ENCODE peak calls at places on chromosomes 12 and 14, in five cellular contexts. H is breast epithelium, X is mesothelial cell of epicardium, E is tibial artery, B is progenitor cell of endocrine pancreas. F is an unnamed sample.

GRCh38 chr12:21502872-21503271 is 1.3 kb downstream of the GOLT1B start:
- DNase-seq in H (no peak), X (no peak), E (no peak), B (no peak), F (no peak)

GRCh38 chr12:59708484-59708883 is 112.7 kb downstream of the SLC16A7 start:
- DNase-seq in H (no peak), X (no peak), E (no peak), B (no peak), F (no peak)

GRCh38 chr12:3274664-3275063 is 197.5 kb downstream of the TSPAN9 start:
- DNase-seq in H (no peak), X (no peak), E (no peak), B (no peak), F (no peak)

GRCh38 chr12:94650143-94651056 is at the start of gene TMCC3:
- DNase-seq in H (no peak), X (peak), E (peak), B (peak), F (peak)

GRCh38 chr12:66403746-66404145 is 101.5 kb downstream of the HELB start:
- DNase-seq in H (no peak), X (no peak), E (no peak), B (no peak), F (peak)

GRCh38 chr12:108299980-108300696 is 39.0 kb downstream of the CMKLR1 start:
- DNase-seq in H (no peak), X (no peak), E (no peak), B (no peak), F (no peak)

GRCh38 chr12:9588749-9589148 is 19.0 kb downstream of the KLRB1 start:
- DNase-seq in H (no peak), X (no peak), E (no peak), B (no peak), F (no peak)

GRCh38 chr12:95077341-95077740 is 3.9 kb upstream of the NR2C1 start:
- DNase-seq in H (no peak), X (no peak), E (no peak), B (no peak), F (no peak)

GRCh38 chr14:96917442-96917963 is 120.3 kb downstream of the VRK1 start:
- DNase-seq in H (no peak), X (no peak), E (no peak), B (no peak), F (no peak)

GRCh38 chr12:14958361-14959125 is 2.9 kb downstream of the ARHGDIB start:
- DNase-seq in H (no peak), X (no peak), E (no peak), B (no peak), F (no peak)

GRCh38 chr12:120687570-120688289 is 781 bp downstream of the MLEC start:
- DNase-seq in H (no peak), X (no peak), E (peak), B (no peak), F (peak)

GRCh38 chr14:50319721-50320120 is 7.6 kb downstream of the DMAC2L start:
- DNase-seq in H (no peak), X (no peak), E (no peak), B (no peak), F (no peak)

GRCh38 chr12:131235871-131236271 is 282.2 kb downstream of the ADGRD1 start:
- DNase-seq in H (no peak), X (no peak), E (no peak), B (no peak), F (no peak)

GRCh38 chr12:60172266-60172665 is 576.4 kb downstream of the SLC16A7 start:
- DNase-seq in H (no peak), X (no peak), E (no peak), B (no peak), F (no peak)

GRCh38 chr12:65941388-65941787 is 117.1 kb downstream of the HMGA2 start:
- DNase-seq in H (no peak), X (no peak), E (no peak), B (no peak), F (no peak)

GRCh38 chr12:24630446-24630845 is 318.5 kb downstream of the BCAT1 start:
- DNase-seq in H (no peak), X (no peak), E (no peak), B (no peak), F (no peak)

GRCh38 chr12:13630354-13630753 is 351.0 kb downstream of the GRIN2B start:
- DNase-seq in H (no peak), X (no peak), E (no peak), B (no peak), F (no peak)

DNA sequence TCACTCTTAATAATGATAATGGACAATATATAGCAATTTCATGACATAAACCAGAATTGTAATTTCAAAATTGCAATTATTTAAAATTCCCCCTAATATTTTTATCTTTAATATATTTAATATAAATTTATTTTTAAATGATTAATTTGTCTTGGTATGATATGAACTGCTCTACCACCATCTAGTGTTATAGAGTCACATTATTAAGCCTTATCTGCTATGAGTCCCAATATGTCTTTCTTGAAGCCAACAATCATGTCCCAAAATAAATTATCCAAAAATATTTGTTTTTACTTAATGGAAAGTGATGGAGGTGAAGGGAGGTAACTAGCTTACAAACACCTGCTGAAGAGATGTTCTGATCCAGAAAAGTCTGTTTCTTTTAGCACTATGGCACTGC is 151.4 kb downstream of the KCNC2 start:
- DNase-seq in H (no peak), X (no peak), E (no peak), B (no peak), F (no peak)
- TF ChIP-seq CTCF in H (no peak), X (no peak), E (no peak), B (no peak), F (no peak)

GRCh38 chr12:121860257-121860656 is 1.6 kb upstream of the HPD start:
- DNase-seq in H (no peak), X (no peak), E (no peak), B (no peak), F (peak)
- TF ChIP-seq CTCF in H (no peak), X (no peak), E (no peak), B (no peak), F (no peak)

GRCh38 chr12:53452159-53453077 is 516 bp downstream of the PCBP2 start:
- DNase-seq in H (peak), X (peak), E (peak), B (peak), F (peak)
- TF ChIP-seq CTCF in H (peak), X (peak), E (peak), B (peak), F (no peak)

GRCh38 chr14:103628684-103629502 is at the start of gene KLC1:
- DNase-seq in H (peak), X (peak), E (peak), B (peak), F (peak)
- TF ChIP-seq CTCF in H (no peak), X (no peak), E (no peak), B (peak), F (no peak)